ENCODE peak calls at places on chromosomes 3 and 15, in six cellular contexts. W, O, K, X, A and S are unnamed samples.

GRCh38 chr3:53155763-53156162 is 5.2 kb upstream of the PRKCD start:
- DNase-seq in X (no peak), O (peak; percentile 54), W (no peak), A (no peak), K (no peak), S (no peak)

GRCh38 chr3:25365636-25366035 is 62.4 kb upstream of the RARB start:
- DNase-seq in O (no peak), X (no peak), K (no peak), A (no peak), W (no peak), S (no peak)

GRCh38 chr15:90915808-90916440 is 12.8 kb downstream of the MAN2A2 start:
- DNase-seq in O (no peak), A (no peak), X (peak; percentile 25), K (peak; percentile 26), W (peak; percentile 75), S (no peak)

GRCh38 chr3:138544546-138544945 is 49.5 kb downstream of the CEP70 start:
- DNase-seq in O (no peak), K (no peak), A (no peak), X (no peak), W (no peak), S (no peak)

GRCh38 chr3:23831517-23832394 is 26.0 kb downstream of the UBE2E1 start:
- DNase-seq in K (no peak), W (no peak), O (peak; percentile 62), A (no peak), X (no peak), S (no peak)

GRCh38 chr3:98596902-98597500 is 3.6 kb upstream of the CPOX start:
- DNase-seq in W (peak; percentile 34), K (no peak), A (no peak), X (peak; percentile 42), O (peak; percentile 20), S (peak; percentile 53)

GRCh38 chr3:47193871-47194859 is 30.3 kb upstream of the SETD2 start:
- DNase-seq in A (peak; percentile 2), K (peak; percentile 1), X (no peak), O (peak; percentile 1), W (peak; percentile 56), S (peak; percentile 41)

GRCh38 chr3:71361346-71361745 is 222.2 kb downstream of the FOXP1 start:
- DNase-seq in K (no peak), W (no peak), O (no peak), A (no peak), X (no peak), S (no peak)

GRCh38 chr3:155241559-155241958 is 51.9 kb downstream of the STRIT1 start:
- DNase-seq in K (peak; percentile 31), X (no peak), O (no peak), A (peak; percentile 10), W (peak; percentile 81), S (peak; percentile 57)

GRCh38 chr3:138348107-138348949 is at the start of gene MRAS:
- DNase-seq in O (peak; percentile 66), W (peak; percentile 73), X (peak; percentile 91), K (peak; percentile 80), A (peak; percentile 73), S (peak; percentile 95)

GRCh38 chr3:69011331-69011730 is 2.2 kb downstream of the EOGT start:
- DNase-seq in A (no peak), K (peak; percentile 32), X (no peak), O (peak; percentile 31), W (peak; percentile 54), S (peak; percentile 65)

GRCh38 chr3:139318826-139319225 is 25.0 kb upstream of the MRPS22 start:
- DNase-seq in X (no peak), W (no peak), K (no peak), A (no peak), O (no peak), S (no peak)

GRCh38 chr3:159898147-159898546 is 90.5 kb upstream of the IL12A start:
- DNase-seq in X (no peak), W (no peak), K (no peak), A (no peak), O (no peak), S (no peak)

GRCh38 chr3:183317271-183317670 is 64.2 kb downstream of the B3GNT5 start:
- DNase-seq in A (no peak), W (no peak), O (peak; percentile 46), X (no peak), K (no peak), S (no peak)

GRCh38 chr3:132519914-132520313 is 77.2 kb upstream of the ACKR4 start:
- DNase-seq in W (no peak), O (no peak), K (no peak), A (no peak), X (no peak), S (no peak)

GRCh38 chr3:123870033-123870432 is 14.1 kb downstream of the MYLK start:
- DNase-seq in K (peak; percentile 58), W (peak; percentile 24), O (peak; percentile 77), A (peak; percentile 47), X (no peak), S (peak; percentile 79)

GRCh38 chr15:61584410-61584809 is 355.3 kb upstream of the RORA start:
- DNase-seq in O (peak; percentile 23), W (no peak), A (no peak), X (no peak), K (no peak), S (peak; percentile 15)

GRCh38 chr3:95609411-95609810 is 1205.0 kb upstream of the EPHA6 start:
- DNase-seq in A (no peak), O (no peak), W (no peak), K (no peak), X (no peak), S (no peak)

GRCh38 chr3:155739154-155739553 is 5.7 kb downstream of the PLCH1 start:
- DNase-seq in A (no peak), X (no peak), W (peak; percentile 11), K (no peak), O (no peak), S (peak; percentile 19)

GRCh38 chr15:82942691-82943090 is 9.8 kb downstream of the HOMER2 start:
- DNase-seq in O (peak; percentile 99), X (no peak), W (no peak), K (peak; percentile 77), A (peak; percentile 66), S (peak; percentile 95)

GRCh38 chr15:91018178-91018577 is 4.2 kb downstream of the VPS33B start:
- DNase-seq in K (no peak), W (no peak), A (no peak), O (no peak), X (no peak), S (no peak)

GRCh38 chr15:51846463-51847230 is 17.2 kb downstream of the TMOD3 start:
- DNase-seq in X (no peak), K (peak; percentile 83), O (peak; percentile 81), W (peak; percentile 62), A (peak; percentile 80), S (peak; percentile 86)

GRCh38 chr3:71576966-71577459 is 6.5 kb downstream of the FOXP1 start:
- DNase-seq in K (no peak), O (peak; percentile 28), X (no peak), A (no peak), W (no peak), S (no peak)

GRCh38 chr15:78085928-78086327 is 6.4 kb upstream of the SH2D7 start:
- DNase-seq in X (no peak), K (peak; percentile 78), O (no peak), A (peak; percentile 69), W (peak; percentile 90), S (peak; percentile 91)

GRCh38 chr15:96328101-96328958 is 2.2 kb upstream of the NR2F2 start:
- DNase-seq in W (no peak), O (no peak), X (no peak), A (peak; percentile 56), K (peak; percentile 67), S (peak; percentile 36)

GRCh38 chr3:138434276-138434874 is at the start of gene ESYT3:
- DNase-seq in X (peak; percentile 89), A (peak; percentile 36), K (peak; percentile 63), O (peak; percentile 87), W (peak; percentile 43), S (peak; percentile 83)

GRCh38 chr3:70981252-70981933 is 602.1 kb downstream of the FOXP1 start:
- DNase-seq in K (no peak), W (no peak), X (no peak), O (no peak), A (no peak), S (no peak)

GRCh38 chr15:62639906-62640605 is 402.5 kb upstream of the TPM1 start:
- DNase-seq in W (no peak), O (no peak), A (no peak), X (no peak), K (no peak), S (no peak)

GRCh38 chr3:55659701-55660100 is 172.6 kb upstream of the WNT5A start:
- DNase-seq in O (no peak), X (no peak), K (no peak), W (no peak), A (no peak), S (no peak)
- H2AFZ ChIP-seq in O (no peak overlapping the region), X (no peak overlapping the region), K (no peak overlapping the region), W (no peak overlapping the region), A (no peak overlapping the region), S (no peak overlapping the region)

GRCh38 chr3:122674339-122674738 is 6.3 kb upstream of the PARP14 start:
- DNase-seq in X (no peak), W (no peak), A (no peak), O (no peak), K (no peak), S (no peak)

GRCh38 chr3:122679085-122679466 is 1.6 kb upstream of the PARP14 start:
- DNase-seq in A (peak; percentile 47), X (peak; percentile 86), O (peak; percentile 63), K (peak; percentile 68), W (peak; percentile 79), S (peak; percentile 90)

GRCh38 chr3:122677261-122677660 is 3.4 kb upstream of the PARP14 start:
- DNase-seq in W (no peak), O (no peak), K (no peak), A (no peak), X (no peak), S (no peak)

GRCh38 chr3:122678496-122678895 is 2.1 kb upstream of the PARP14 start:
- DNase-seq in X (no peak), A (no peak), W (no peak), K (no peak), O (no peak), S (no peak)

GRCh38 chr3:122676759-122677158 is 3.9 kb upstream of the PARP14 start:
- DNase-seq in A (peak; percentile 48), W (peak; percentile 61), O (no peak), K (peak; percentile 61), X (no peak), S (peak; percentile 43)
- H2AFZ ChIP-seq in A (no peak overlapping the region), W (no peak overlapping the region), O (no peak overlapping the region), K (no peak overlapping the region), X (no peak overlapping the region), S (no peak overlapping the region)

DNA sequence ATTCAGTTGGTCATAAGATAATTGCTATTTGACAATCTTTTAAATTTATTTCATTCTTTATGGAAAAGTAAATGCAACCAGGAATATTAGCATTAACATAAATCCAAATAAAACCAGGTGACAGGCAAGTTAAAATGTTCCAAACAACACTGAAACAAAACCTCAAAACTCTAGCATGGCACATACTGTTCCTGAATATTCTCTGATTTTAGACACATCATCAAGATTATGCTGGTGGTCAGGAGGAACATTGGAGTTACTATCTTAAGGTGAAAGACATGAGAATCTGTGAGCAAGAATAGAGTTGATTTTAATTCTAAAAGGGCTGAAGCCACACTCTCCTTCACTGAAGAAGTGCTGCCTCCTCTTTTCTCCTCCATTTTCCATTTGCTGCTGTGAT is 421.0 kb upstream of the THBS1 start:
- DNase-seq in K (no peak), O (no peak), X (no peak), A (no peak), W (no peak), S (no peak)
- H2AFZ ChIP-seq in K (no peak overlapping the region), O (peak overlapping the region; percentile 30), X (no peak overlapping the region), A (no peak overlapping the region), W (no peak overlapping the region), S (peak overlapping the region; percentile 11)

GRCh38 chr3:27880969-27881892 is 159.1 kb upstream of the EOMES start:
- DNase-seq in A (no peak), K (no peak), X (no peak), W (no peak), O (no peak), S (no peak)
- H2AFZ ChIP-seq in A (no peak overlapping the region), K (no peak overlapping the region), X (no peak overlapping the region), W (no peak overlapping the region), O (no peak overlapping the region), S (no peak overlapping the region)